ENCODE peak calls at places on chromosomes 4 and X, in four cellular contexts. B, I, P and U are unnamed samples.

GRCh38 chr4:99847362-99847976 is 30.8 kb downstream of the DAPP1 start:
- DNase-seq in B (no peak), I (no peak), P (no peak), U (no peak)

GRCh38 chr4:166324321-166324720 is 451.3 kb downstream of the TLL1 start:
- DNase-seq in B (no peak), I (peak; percentile 38), P (no peak), U (no peak)

GRCh38 chr4:76260571-76260970 is 9.1 kb downstream of the FAM47E start:
- DNase-seq in B (no peak), I (peak; percentile 49), P (no peak), U (no peak)

GRCh38 chrX:94908171-94908570 is 1234.2 kb downstream of the FAM133A start:
- DNase-seq in B (no peak), I (no peak), P (no peak), U (no peak)

GRCh38 chr4:22465996-22466395 is 49.9 kb downstream of the ADGRA3 start:
- DNase-seq in B (no peak), I (no peak), P (no peak), U (no peak)

GRCh38 chr4:815464-816146 is 10.3 kb downstream of the CPLX1 start:
- DNase-seq in B (no peak), I (peak; percentile 91), P (no peak), U (no peak)

GRCh38 chr4:43843501-43843900 is 605.1 kb downstream of the KCTD8 start:
- DNase-seq in B (no peak), I (peak; percentile 6), P (no peak), U (no peak)

GRCh38 chrX:76433219-76433618 is 5.7 kb downstream of the MAGEE1 start:
- DNase-seq in B (no peak), I (no peak), P (no peak), U (no peak)

GRCh38 chrX:69262036-69262905 is 97.0 kb upstream of the PJA1 start:
- DNase-seq in B (no peak), I (no peak), P (no peak), U (no peak)

GRCh38 chr4:170391066-170391754 is 301.5 kb upstream of the AADAT start:
- DNase-seq in B (no peak), I (no peak), P (no peak), U (no peak)

GRCh38 chr4:164571593-164572385 is 182.1 kb upstream of the SMIM31 start:
- DNase-seq in B (peak; percentile 19), I (no peak), P (no peak), U (no peak)

GRCh38 chrX:68665502-68665901 is 18.0 kb downstream of the STARD8 start:
- DNase-seq in B (no peak), I (no peak), P (no peak), U (no peak)

GRCh38 chr4:74661427-74662171 is 132.7 kb downstream of the BTC start:
- DNase-seq in B (no peak), I (peak; percentile 77), P (no peak), U (no peak)

GRCh38 chrX:12210196-12210815 is 72.0 kb downstream of the FRMPD4 start:
- DNase-seq in B (no peak), I (no peak), P (no peak), U (no peak)

GRCh38 chrX:103774070-103774642 is 2.5 kb upstream of the PLP1 start:
- DNase-seq in B (no peak), I (peak; percentile 1), P (no peak), U (no peak)

GRCh38 chrX:5399403-5399802 is 829.3 kb downstream of the NLGN4X start:
- DNase-seq in B (no peak), I (no peak), P (no peak), U (no peak)

GRCh38 chrX:95063554-95063953 is 1389.5 kb downstream of the FAM133A start:
- DNase-seq in B (no peak), I (no peak), P (no peak), U (no peak)

GRCh38 chrX:115011428-115011827 is 6.0 kb downstream of the IL13RA2 start:
- DNase-seq in B (no peak), I (no peak), P (no peak), U (no peak)

GRCh38 chr4:181807771-181808170 is 435.4 kb upstream of the TENM3 start:
- DNase-seq in B (no peak), I (no peak), P (no peak), U (no peak)

DNA sequence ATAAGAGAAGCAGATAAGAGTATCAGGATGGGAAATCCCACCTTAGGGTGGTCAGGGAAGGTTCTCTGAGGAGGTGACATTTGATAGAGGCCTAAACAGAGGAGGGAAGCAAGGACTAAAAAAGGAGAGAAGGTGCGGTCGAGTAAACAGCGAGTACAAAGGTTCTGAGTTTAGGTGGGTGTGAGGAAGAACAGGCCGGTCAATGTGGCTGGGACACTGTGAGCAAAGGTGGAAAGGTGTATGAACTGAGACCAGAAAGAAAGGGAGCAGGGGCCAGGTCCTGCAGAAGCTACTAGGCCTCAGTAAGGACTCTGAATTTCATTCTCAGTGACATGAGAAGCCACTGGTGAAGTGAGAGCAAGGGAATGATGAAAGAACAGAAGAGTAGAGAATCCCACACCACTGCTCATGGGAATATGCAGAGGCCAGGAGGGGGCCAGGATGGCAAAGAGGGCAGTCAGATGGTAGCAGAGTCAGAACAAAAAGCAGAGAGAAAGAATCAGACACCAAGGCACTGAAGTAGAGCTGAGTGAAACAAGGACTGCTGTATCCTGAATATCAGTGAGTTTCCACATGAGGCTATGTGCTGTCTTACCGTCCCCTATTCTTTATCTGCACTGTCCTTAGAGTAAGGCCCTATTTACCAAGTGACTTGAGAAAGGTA is 18.0 kb downstream of the PRSS48 start:
- DNase-seq in B (no peak), I (no peak), P (no peak), U (no peak)
- TF ChIP-seq TAF1 in B (no peak), I (no peak), P (no peak), U (no peak)

GRCh38 chr4:26076000-26076587 is 162.1 kb downstream of the SMIM20 start:
- DNase-seq in B (no peak), I (no peak), P (no peak), U (no peak)
- TF ChIP-seq TAF1 in B (no peak), I (no peak), P (no peak), U (no peak)

DNA sequence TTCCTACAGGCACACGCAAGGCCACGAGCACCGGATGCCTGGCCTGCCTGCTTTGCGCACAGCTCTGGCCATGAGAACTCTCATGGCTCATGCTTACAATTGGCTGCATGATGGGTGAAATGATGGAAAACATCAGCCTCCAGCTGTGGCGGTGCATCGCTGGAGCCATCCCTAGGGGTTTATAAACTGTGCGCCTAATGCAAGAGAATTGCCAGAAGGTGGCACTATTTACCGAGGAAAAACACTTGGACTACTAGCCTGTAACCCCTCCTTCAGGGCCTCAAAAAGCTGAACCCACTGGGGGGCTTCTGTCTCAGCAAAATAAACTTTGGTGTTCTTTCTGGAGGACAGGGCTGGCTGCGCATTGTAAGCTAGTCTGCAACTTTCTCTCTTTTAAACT is 51.9 kb downstream of the PHKA2 start:
- DNase-seq in B (no peak), I (peak; percentile 2), P (peak; percentile 19), U (no peak)
- TF ChIP-seq TAF1 in B (no peak), I (no peak), P (no peak), U (no peak)

GRCh38 chrX:25742334-25742733 is 395.8 kb upstream of the MAGEB18 start:
- DNase-seq in B (no peak), I (no peak), P (no peak), U (no peak)

GRCh38 chrX:25737540-25737939 is 400.6 kb upstream of the MAGEB18 start:
- DNase-seq in B (no peak), I (no peak), P (no peak), U (no peak)
- TF ChIP-seq TAF1 in B (no peak), I (no peak), P (no peak), U (no peak)

GRCh38 chrX:151563449-151563848 is at the start of gene PASD1:
- DNase-seq in B (no peak), I (no peak), P (peak; percentile 13), U (no peak)

GRCh38 chrX:151564035-151564434 is 560 bp downstream of the PASD1 start:
- DNase-seq in B (no peak), I (no peak), P (no peak), U (no peak)
- TF ChIP-seq TAF1 in B (no peak), I (no peak), P (no peak), U (no peak)

GRCh38 chrX:39196192-39197102 is 395.2 kb downstream of the MID1IP1 start:
- DNase-seq in B (no peak), I (no peak), P (peak; percentile 31), U (peak; percentile 12)
- TF ChIP-seq TAF1 in B (no peak), I (no peak), P (no peak), U (no peak)

GRCh38 chr4:153634737-153635353 is 49.2 kb upstream of the TLR2 start:
- DNase-seq in B (no peak), I (peak; percentile 9), P (peak; percentile 55), U (no peak)
- TF ChIP-seq TAF1 in B (no peak), I (no peak), P (no peak), U (no peak)

DNA sequence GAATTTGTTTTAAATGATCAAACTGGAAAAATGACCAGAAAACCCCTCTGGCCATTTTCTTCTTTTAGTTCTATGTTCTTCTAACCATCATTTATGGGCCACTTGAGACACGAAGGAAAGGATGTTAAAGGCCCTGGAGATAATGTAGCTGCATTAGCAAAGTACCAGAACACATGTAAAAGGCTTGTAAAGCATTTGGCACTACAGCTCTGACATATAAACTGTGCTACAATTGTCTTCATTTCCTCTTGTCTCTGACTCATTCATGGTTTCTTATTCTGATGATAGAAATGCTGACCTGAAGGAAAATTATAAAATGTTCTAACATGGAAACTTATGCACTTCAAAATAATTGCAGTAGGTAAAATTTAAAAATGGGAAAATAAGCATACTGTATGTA is 388.7 kb downstream of the FAT4 start:
- DNase-seq in B (no peak), I (no peak), P (no peak), U (no peak)
- TF ChIP-seq TAF1 in B (no peak), I (no peak), P (no peak), U (no peak)

GRCh38 chrX:124478046-124478445 is 131.7 kb downstream of the SH2D1A start:
- DNase-seq in B (no peak), I (no peak), P (no peak), U (no peak)

GRCh38 chrX:124476562-124476961 is 130.2 kb downstream of the SH2D1A start:
- DNase-seq in B (no peak), I (no peak), P (no peak), U (no peak)

GRCh38 chrX:124475358-124475757 is 129.0 kb downstream of the SH2D1A start:
- DNase-seq in B (no peak), I (no peak), P (no peak), U (no peak)
- TF ChIP-seq TAF1 in B (no peak), I (no peak), P (no peak), U (no peak)

GRCh38 chr4:7414046-7414445 is 20.7 kb downstream of the PSAPL1 start:
- DNase-seq in B (no peak), I (no peak), P (no peak), U (no peak)
- TF ChIP-seq TAF1 in B (no peak), I (no peak), P (no peak), U (no peak)